ENCODE peak calls at places on chromosome 13, in five cellular contexts. Z is naive thymus-derived CD4-positive, alpha-beta T cell; A is left lobe of liver; Y is RPMI7951; B is WTC11. C is an unnamed sample.

GRCh38 chr13:110716235-110716505 is 2.7 kb downstream of the ING1 start:
- DNase-seq in Z (no peak), A (peak; percentile 91), Y (peak; percentile 22), B (no peak), C (peak; percentile 24)

GRCh38 chr13:30766234-30766633 is 30.9 kb downstream of the ALOX5AP start:
- DNase-seq in Z (no peak), A (no peak), Y (no peak), B (no peak), C (no peak)

GRCh38 chr13:51731759-51732158 is 72.2 kb downstream of the DHRS12 start:
- DNase-seq in Z (no peak), A (no peak), Y (peak; percentile 58), B (no peak), C (no peak)

GRCh38 chr13:63842102-63842501 is 2426.5 kb upstream of the PCDH20 start:
- DNase-seq in Z (no peak), A (no peak), Y (no peak), B (no peak), C (no peak)

GRCh38 chr13:86856996-86857395 is 814.2 kb upstream of the SLITRK5 start:
- DNase-seq in Z (no peak), A (no peak), Y (peak; percentile 5), B (no peak), C (no peak)

GRCh38 chr13:108270442-108270841 is 924 bp downstream of the TNFSF13B start:
- DNase-seq in Z (no peak), A (no peak), Y (no peak), B (no peak), C (no peak)

GRCh38 chr13:100694722-100695644 is 20.4 kb upstream of the TMTC4 start:
- DNase-seq in Z (no peak), A (no peak), Y (peak; percentile 90), B (peak; percentile 79), C (no peak)

GRCh38 chr13:40813662-40814454 is 24.4 kb downstream of the SLC25A15 start:
- DNase-seq in Z (no peak), A (no peak), Y (peak; percentile 33), B (no peak), C (no peak)

GRCh38 chr13:60396783-60397692 is at the start of gene TDRD3:
- DNase-seq in Z (peak; percentile 83), A (peak; percentile 88), Y (peak; percentile 78), B (peak; percentile 83), C (peak; percentile 81)

GRCh38 chr13:105502193-105502592 is 1033.3 kb downstream of the EFNB2 start:
- DNase-seq in Z (no peak), A (no peak), Y (no peak), B (no peak), C (no peak)

GRCh38 chr13:95643814-95644598 is 500 bp downstream of the DZIP1 start:
- DNase-seq in Z (no peak), A (no peak), Y (peak; percentile 40), B (peak; percentile 56), C (no peak)

GRCh38 chr13:75326173-75327131 is 155.5 kb downstream of the TBC1D4 start:
- DNase-seq in Z (peak; percentile 88), A (no peak), Y (peak; percentile 68), B (no peak), C (no peak)

GRCh38 chr13:109758937-109759480 is 27.4 kb downstream of the IRS2 start:
- DNase-seq in Z (no peak), A (no peak), Y (no peak), B (no peak), C (no peak)

GRCh38 chr13:47112205-47112896 is 215.5 kb upstream of the HTR2A start:
- DNase-seq in Z (no peak), A (no peak), Y (peak; percentile 21), B (no peak), C (no peak)

GRCh38 chr13:30870049-30870884 is 35.8 kb upstream of the MEDAG start:
- DNase-seq in Z (no peak), A (no peak), Y (peak; percentile 96), B (peak; percentile 83), C (no peak)

GRCh38 chr13:73058741-73059459 is at the start of gene KLF5:
- DNase-seq in Z (peak; percentile 93), A (peak; percentile 98), Y (peak; percentile 91), B (peak; percentile 99), C (peak; percentile 99)

GRCh38 chr13:36207672-36208071 is 6.7 kb downstream of the SOHLH2 start:
- DNase-seq in Z (no peak), A (no peak), Y (peak; percentile 1), B (no peak), C (no peak)

GRCh38 chr13:80131204-80131603 is 209.7 kb downstream of the SPRY2 start:
- DNase-seq in Z (no peak), A (peak; percentile 86), Y (peak; percentile 78), B (peak; percentile 31), C (no peak)

GRCh38 chr13:51590966-51591627 is 6.8 kb downstream of the WDFY2 start:
- DNase-seq in Z (no peak), A (no peak), Y (peak; percentile 94), B (no peak), C (peak; percentile 58)

GRCh38 chr13:30865131-30866009 is 40.7 kb upstream of the MEDAG start:
- DNase-seq in Z (peak; percentile 36), A (peak; percentile 76), Y (peak; percentile 89), B (peak; percentile 72), C (peak; percentile 81)

GRCh38 chr13:38072696-38073095 is 203.1 kb upstream of the TRPC4 start:
- DNase-seq in Z (no peak), A (no peak), Y (no peak), B (no peak), C (no peak)

GRCh38 chr13:23570931-23571330 is 719 bp downstream of the TNFRSF19 start:
- DNase-seq in Z (no peak), A (no peak), Y (peak; percentile 55), B (no peak), C (no peak)

GRCh38 chr13:110815471-110816204 is 99.2 kb downstream of the ANKRD10 start:
- DNase-seq in Z (no peak), A (peak; percentile 22), Y (no peak), B (no peak), C (no peak)

GRCh38 chr13:110912651-110913051 is 2.2 kb downstream of the ANKRD10 start:
- DNase-seq in Z (no peak), A (no peak), Y (peak; percentile 59), B (no peak), C (no peak)

GRCh38 chr13:64414381-64414780 is 2815.8 kb downstream of the PCDH9 start:
- DNase-seq in Z (no peak), A (no peak), Y (no peak), B (no peak), C (no peak)

GRCh38 chr13:73216381-73216831 is 157.6 kb downstream of the KLF5 start:
- DNase-seq in Z (no peak), A (no peak), Y (no peak), B (no peak), C (no peak)

GRCh38 chr13:27954406-27954851 is 14.7 kb downstream of the CDX2 start:
- DNase-seq in Z (no peak), A (peak; percentile 74), Y (peak; percentile 31), B (peak; percentile 71), C (no peak)

GRCh38 chr13:110398564-110399507 is 91.8 kb downstream of the COL4A2 start:
- DNase-seq in Z (no peak), A (no peak), Y (peak; percentile 80), B (no peak), C (no peak)

GRCh38 chr13:98457053-98457452 is 119.9 kb downstream of the STK24 start:
- DNase-seq in Z (no peak), A (no peak), Y (no peak), B (no peak), C (no peak)

GRCh38 chr13:111280666-111281577 is 39.5 kb upstream of the TEX29 start:
- DNase-seq in Z (no peak), A (no peak), Y (no peak), B (no peak), C (no peak)

GRCh38 chr13:24264976-24265375 is 44.4 kb upstream of the C1QTNF9 start:
- DNase-seq in Z (peak; percentile 85), A (no peak), Y (no peak), B (no peak), C (no peak)

GRCh38 chr13:100722517-100722916 is 47.9 kb upstream of the TMTC4 start:
- DNase-seq in Z (no peak), A (no peak), Y (no peak), B (no peak), C (no peak)

GRCh38 chr13:49373699-49374098 is 70.2 kb downstream of the CAB39L start:
- DNase-seq in Z (no peak), A (no peak), Y (no peak), B (no peak), C (no peak)

GRCh38 chr13:109700176-109700575 is 86.2 kb downstream of the IRS2 start:
- DNase-seq in Z (no peak), A (no peak), Y (peak; percentile 83), B (no peak), C (no peak)

GRCh38 chr13:41835871-41836270 is 125.0 kb downstream of the VWA8 start:
- DNase-seq in Z (no peak), A (no peak), Y (peak; percentile 57), B (no peak), C (no peak)

GRCh38 chr13:96089749-96090239 is at the start of gene HS6ST3:
- DNase-seq in Z (no peak), A (peak; percentile 52), Y (no peak), B (peak; percentile 75), C (peak; percentile 10)

GRCh38 chr13:71148391-71148790 is 718.6 kb downstream of the DACH1 start:
- DNase-seq in Z (no peak), A (no peak), Y (no peak), B (no peak), C (no peak)

GRCh38 chr13:23147827-23148226 is 33.0 kb upstream of the SGCG start:
- DNase-seq in Z (no peak), A (no peak), Y (no peak), B (peak; percentile 35), C (no peak)

GRCh38 chr13:80778302-80778701 is 437.4 kb upstream of the SPRY2 start:
- DNase-seq in Z (no peak), A (no peak), Y (no peak), B (no peak), C (no peak)

C was measured in prostate gland.